ENCODE peak calls at places on chromosomes 7 and 10, in six cellular contexts. One of them, this sample, is unnamed. For H3K36me3, the result is how much of the 10 kb centered on the place peaks cover.

GRCh38 chr7:36515847-36516246 is 126.2 kb downstream of the ANLN start:
- DNase-seq in sigmoid colon: no peak
- DNase-seq in tibial nerve: no peak
- DNase-seq in stomach: no peak
- DNase-seq in transverse colon: no peak
- DNase-seq in suprapubic skin: no peak
- DNase-seq in this sample: no peak

GRCh38 chr10:49162063-49162462 is 26.1 kb downstream of the TMEM273 start:
- DNase-seq in tibial nerve: no peak
- DNase-seq in transverse colon: no peak
- DNase-seq in suprapubic skin: no peak
- DNase-seq in stomach: no peak
- DNase-seq in sigmoid colon: no peak
- DNase-seq in this sample: no peak

GRCh38 chr10:82378146-82378545 is 503.2 kb downstream of the NRG3 start:
- DNase-seq in stomach: peak
- DNase-seq in sigmoid colon: no peak
- DNase-seq in transverse colon: no peak
- DNase-seq in tibial nerve: no peak
- DNase-seq in suprapubic skin: no peak
- DNase-seq in this sample: no peak

GRCh38 chr7:140684066-140684950 is 11.6 kb downstream of the ADCK2 start:
- DNase-seq in sigmoid colon: no peak
- DNase-seq in suprapubic skin: no peak
- DNase-seq in stomach: no peak
- DNase-seq in tibial nerve: no peak
- DNase-seq in transverse colon: no peak
- DNase-seq in this sample: peak

GRCh38 chr10:32318476-32318896 is 28.5 kb downstream of the EPC1 start:
- DNase-seq in suprapubic skin: no peak
- DNase-seq in sigmoid colon: no peak
- DNase-seq in tibial nerve: peak
- DNase-seq in transverse colon: no peak
- DNase-seq in stomach: no peak
- DNase-seq in this sample: no peak

GRCh38 chr7:106139253-106140251 is 27.4 kb upstream of the SYPL1 start:
- DNase-seq in stomach: no peak
- DNase-seq in suprapubic skin: no peak
- DNase-seq in transverse colon: peak
- DNase-seq in tibial nerve: no peak
- DNase-seq in sigmoid colon: peak
- DNase-seq in this sample: peak

GRCh38 chr10:22807238-22807637 is 92.9 kb upstream of the PIP4K2A start:
- DNase-seq in stomach: no peak
- DNase-seq in transverse colon: no peak
- DNase-seq in tibial nerve: no peak
- DNase-seq in suprapubic skin: no peak
- DNase-seq in sigmoid colon: no peak
- DNase-seq in this sample: no peak

GRCh38 chr10:56370217-56371113 is 9.4 kb upstream of the ZWINT start:
- DNase-seq in transverse colon: no peak
- DNase-seq in stomach: no peak
- DNase-seq in tibial nerve: no peak
- DNase-seq in suprapubic skin: no peak
- DNase-seq in sigmoid colon: no peak
- DNase-seq in this sample: no peak

GRCh38 chr10:53786236-53786635 is 1013.7 kb upstream of the MBL2 start:
- DNase-seq in sigmoid colon: no peak
- DNase-seq in suprapubic skin: no peak
- DNase-seq in transverse colon: no peak
- DNase-seq in tibial nerve: no peak
- DNase-seq in stomach: no peak
- DNase-seq in this sample: no peak

GRCh38 chr7:151446412-151446811 is 6.5 kb upstream of the CRYGN start:
- DNase-seq in stomach: no peak
- DNase-seq in tibial nerve: no peak
- DNase-seq in transverse colon: no peak
- DNase-seq in sigmoid colon: peak
- DNase-seq in suprapubic skin: no peak
- DNase-seq in this sample: no peak

GRCh38 chr7:92698237-92698841 is 108.1 kb upstream of the FAM133B start:
- DNase-seq in sigmoid colon: no peak
- DNase-seq in stomach: peak
- DNase-seq in suprapubic skin: no peak
- DNase-seq in transverse colon: peak
- DNase-seq in tibial nerve: peak
- DNase-seq in this sample: no peak

GRCh38 chr7:64877714-64878610 is 25.1 kb upstream of the ZNF273 start:
- DNase-seq in tibial nerve: no peak
- DNase-seq in stomach: peak
- DNase-seq in sigmoid colon: peak
- DNase-seq in suprapubic skin: peak
- DNase-seq in transverse colon: no peak
- DNase-seq in this sample: peak

GRCh38 chr10:28331821-28332220 is 29.0 kb upstream of the MPP7 start:
- DNase-seq in suprapubic skin: no peak
- DNase-seq in tibial nerve: no peak
- DNase-seq in stomach: no peak
- DNase-seq in sigmoid colon: no peak
- DNase-seq in transverse colon: no peak
- DNase-seq in this sample: no peak

GRCh38 chr10:132942101-132942739 is at the start of gene CFAP46:
- DNase-seq in transverse colon: no peak
- DNase-seq in sigmoid colon: no peak
- DNase-seq in tibial nerve: peak
- DNase-seq in suprapubic skin: no peak
- DNase-seq in stomach: peak
- DNase-seq in this sample: peak

GRCh38 chr7:92622680-92623079 is 32.5 kb upstream of the FAM133B start:
- DNase-seq in transverse colon: no peak
- DNase-seq in tibial nerve: no peak
- DNase-seq in stomach: no peak
- DNase-seq in sigmoid colon: no peak
- DNase-seq in suprapubic skin: no peak
- DNase-seq in this sample: no peak

GRCh38 chr10:110356628-110357245 is 52.0 kb upstream of the SMNDC1 start:
- DNase-seq in sigmoid colon: no peak
- DNase-seq in stomach: peak
- DNase-seq in transverse colon: peak
- DNase-seq in tibial nerve: no peak
- DNase-seq in suprapubic skin: no peak
- DNase-seq in this sample: peak

GRCh38 chr10:5078781-5079180 is 15.4 kb upstream of the AKR1C3 start:
- DNase-seq in tibial nerve: no peak
- DNase-seq in stomach: peak
- DNase-seq in suprapubic skin: no peak
- DNase-seq in sigmoid colon: no peak
- DNase-seq in transverse colon: no peak
- DNase-seq in this sample: no peak

GRCh38 chr7:94190599-94191061 is 186.5 kb upstream of the BET1 start:
- DNase-seq in sigmoid colon: no peak
- DNase-seq in tibial nerve: no peak
- DNase-seq in transverse colon: no peak
- DNase-seq in stomach: no peak
- DNase-seq in suprapubic skin: no peak
- DNase-seq in this sample: peak

GRCh38 chr10:125756853-125757487 is 18.7 kb downstream of the MMP21 start:
- DNase-seq in sigmoid colon: no peak
- DNase-seq in tibial nerve: no peak
- DNase-seq in stomach: no peak
- DNase-seq in transverse colon: no peak
- DNase-seq in suprapubic skin: no peak
- DNase-seq in this sample: no peak

GRCh38 chr10:71423268-71423667 is 26.5 kb downstream of the CDH23 start:
- DNase-seq in transverse colon: no peak
- DNase-seq in tibial nerve: no peak
- DNase-seq in suprapubic skin: no peak
- DNase-seq in stomach: no peak
- DNase-seq in sigmoid colon: no peak
- DNase-seq in this sample: peak

GRCh38 chr7:76189276-76189675 is 12.4 kb upstream of the SRRM3 start:
- DNase-seq in suprapubic skin: no peak
- DNase-seq in sigmoid colon: no peak
- DNase-seq in stomach: no peak
- DNase-seq in transverse colon: no peak
- DNase-seq in tibial nerve: no peak
- DNase-seq in this sample: no peak

GRCh38 chr7:80770061-80770460 is 131.6 kb downstream of the CD36 start:
- DNase-seq in suprapubic skin: no peak
- DNase-seq in transverse colon: no peak
- DNase-seq in stomach: no peak
- DNase-seq in sigmoid colon: no peak
- DNase-seq in tibial nerve: no peak
- DNase-seq in this sample: no peak

GRCh38 chr10:7258948-7259523 is 151.8 kb downstream of the SFMBT2 start:
- DNase-seq in stomach: no peak
- DNase-seq in transverse colon: peak
- DNase-seq in tibial nerve: no peak
- DNase-seq in sigmoid colon: no peak
- DNase-seq in suprapubic skin: no peak
- DNase-seq in this sample: no peak

GRCh38 chr7:92645531-92646061 is 55.4 kb upstream of the FAM133B start:
- DNase-seq in tibial nerve: no peak
- DNase-seq in sigmoid colon: no peak
- DNase-seq in transverse colon: peak
- DNase-seq in suprapubic skin: no peak
- DNase-seq in stomach: peak
- DNase-seq in this sample: no peak

GRCh38 chr7:23024454-23024853 is 10.5 kb upstream of the HYCC1 start:
- DNase-seq in stomach: no peak
- DNase-seq in suprapubic skin: no peak
- DNase-seq in transverse colon: no peak
- DNase-seq in tibial nerve: no peak
- DNase-seq in sigmoid colon: no peak
- DNase-seq in this sample: no peak

GRCh38 chr10:78306358-78306757 is 272.7 kb downstream of the RPS24 start:
- DNase-seq in suprapubic skin: no peak
- DNase-seq in stomach: no peak
- DNase-seq in transverse colon: no peak
- DNase-seq in sigmoid colon: no peak
- DNase-seq in tibial nerve: no peak
- DNase-seq in this sample: no peak

GRCh38 chr7:16514271-16514670 is 12.4 kb upstream of the LRRC72 start:
- DNase-seq in transverse colon: no peak
- DNase-seq in sigmoid colon: no peak
- DNase-seq in tibial nerve: no peak
- DNase-seq in stomach: no peak
- DNase-seq in suprapubic skin: no peak
- DNase-seq in this sample: no peak

GRCh38 chr7:32942783-32943653 is 14.2 kb upstream of the FKBP9 start:
- DNase-seq in stomach: peak
- DNase-seq in sigmoid colon: peak
- DNase-seq in tibial nerve: peak
- DNase-seq in transverse colon: peak
- DNase-seq in suprapubic skin: peak
- DNase-seq in this sample: peak
- TF ChIP-seq EP300 in stomach: no peak
- TF ChIP-seq EP300 in sigmoid colon: no peak
- TF ChIP-seq EP300 in tibial nerve: peak
- TF ChIP-seq EP300 in transverse colon: no peak
- TF ChIP-seq EP300 in suprapubic skin: no peak
- TF ChIP-seq EP300 in this sample: no peak

GRCh38 chr10:124407451-124407850 is 11.3 kb downstream of the OAT start:
- DNase-seq in tibial nerve: no peak
- DNase-seq in suprapubic skin: no peak
- DNase-seq in sigmoid colon: no peak
- DNase-seq in stomach: no peak
- DNase-seq in transverse colon: no peak
- DNase-seq in this sample: no peak
- H3K36me3 ChIP-seq in tibial nerve: under half
- H3K36me3 ChIP-seq in suprapubic skin: half or more
- H3K36me3 ChIP-seq in sigmoid colon: under half
- H3K36me3 ChIP-seq in stomach: half or more
- H3K36me3 ChIP-seq in transverse colon: under half
- H3K36me3 ChIP-seq in this sample: under half

GRCh38 chr7:155665079-155665956 is 20.9 kb downstream of the RBM33 start:
- DNase-seq in sigmoid colon: no peak
- DNase-seq in transverse colon: no peak
- DNase-seq in tibial nerve: no peak
- DNase-seq in stomach: no peak
- DNase-seq in suprapubic skin: no peak
- DNase-seq in this sample: no peak

GRCh38 chr7:155665957-155666287 is 21.5 kb downstream of the RBM33 start:
- DNase-seq in sigmoid colon: no peak
- DNase-seq in suprapubic skin: no peak
- DNase-seq in transverse colon: no peak
- DNase-seq in stomach: no peak
- DNase-seq in tibial nerve: no peak
- DNase-seq in this sample: no peak

GRCh38 chr7:155670521-155670920 is 26.1 kb downstream of the RBM33 start:
- DNase-seq in transverse colon: no peak
- DNase-seq in suprapubic skin: no peak
- DNase-seq in sigmoid colon: no peak
- DNase-seq in tibial nerve: no peak
- DNase-seq in stomach: no peak
- DNase-seq in this sample: no peak

GRCh38 chr7:155667241-155667849 is 22.9 kb downstream of the RBM33 start:
- DNase-seq in transverse colon: no peak
- DNase-seq in sigmoid colon: no peak
- DNase-seq in stomach: no peak
- DNase-seq in tibial nerve: no peak
- DNase-seq in suprapubic skin: no peak
- DNase-seq in this sample: no peak

DNA sequence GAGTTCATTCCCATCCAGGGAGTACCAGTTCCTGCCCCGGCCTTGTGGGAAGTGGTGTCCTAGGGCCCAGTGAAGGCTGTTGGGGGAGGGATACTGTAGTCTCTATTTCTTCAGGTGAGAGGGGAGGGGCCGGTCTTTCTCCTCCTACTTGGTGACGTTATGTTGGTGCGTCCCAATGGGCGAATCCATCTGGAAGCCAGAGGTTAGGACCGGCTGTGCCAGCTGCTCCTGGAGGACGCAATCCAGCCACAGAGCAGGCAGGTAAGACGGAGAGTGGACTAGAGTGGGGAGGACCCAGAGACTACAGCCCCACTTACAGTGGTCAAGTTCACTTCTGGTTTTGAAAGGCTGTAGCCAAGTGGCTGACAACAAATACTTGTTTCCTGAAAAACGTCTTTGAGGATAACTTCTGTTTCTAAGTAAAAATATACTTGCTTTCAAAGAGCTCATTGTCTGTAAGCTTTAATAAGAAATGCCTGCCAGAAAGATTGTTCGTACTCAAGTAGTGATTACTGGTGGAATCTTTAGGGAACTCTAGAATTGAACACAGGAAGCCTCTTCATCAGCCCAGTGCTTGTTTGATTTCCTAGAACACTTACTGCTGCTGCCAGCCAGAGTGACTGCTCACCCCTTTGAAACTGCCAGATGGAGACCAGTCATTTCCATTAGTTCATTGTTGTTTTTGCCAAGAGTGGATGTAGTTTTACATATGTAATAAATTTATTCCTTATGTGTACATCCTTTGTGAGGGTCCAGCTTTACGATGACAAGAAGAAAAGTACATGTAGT is 25.4 kb downstream of the RBM33 start:
- DNase-seq in transverse colon: no peak
- DNase-seq in suprapubic skin: no peak
- DNase-seq in tibial nerve: no peak
- DNase-seq in stomach: no peak
- DNase-seq in sigmoid colon: no peak
- DNase-seq in this sample: no peak
- H3K27ac ChIP-seq in transverse colon: no peak
- H3K27ac ChIP-seq in suprapubic skin: peak
- H3K27ac ChIP-seq in tibial nerve: no peak
- H3K27ac ChIP-seq in stomach: peak
- H3K27ac ChIP-seq in sigmoid colon: no peak
- H3K27ac ChIP-seq in this sample: peak

GRCh38 chr10:10564081-10564480 is 453.6 kb upstream of the CELF2 start:
- DNase-seq in tibial nerve: no peak
- DNase-seq in transverse colon: no peak
- DNase-seq in stomach: no peak
- DNase-seq in sigmoid colon: no peak
- DNase-seq in suprapubic skin: peak
- DNase-seq in this sample: no peak
- TF ChIP-seq EP300 in tibial nerve: no peak
- TF ChIP-seq EP300 in transverse colon: no peak
- TF ChIP-seq EP300 in stomach: no peak
- TF ChIP-seq EP300 in sigmoid colon: no peak
- TF ChIP-seq EP300 in suprapubic skin: no peak
- TF ChIP-seq EP300 in this sample: no peak

This sample was measured in upper lobe of left lung.